ENCODE peak calls at places on chromosomes 13 and 19, in eight cellular contexts. B is IMR-90; P is right atrium auricular region; T is tibial nerve; N is endodermal cell; D is OCI-LY7; L is CD8-positive, alpha-beta T cell; Q is colonic mucosa. Z is an unnamed sample.

GRCh38 chr13:63463782-63464610 is 2048.3 kb upstream of the PCDH20 start:
- DNase-seq in L (no peak), P (no peak), D (peak; percentile 5), T (no peak), Q (no peak), N (no peak), B (no peak), Z (no peak)

GRCh38 chr19:19670070-19670551 is 1.5 kb downstream of the ZNF101 start:
- DNase-seq in P (no peak), Q (peak; percentile 17), D (no peak), L (no peak), N (peak; percentile 84), T (no peak), B (no peak), Z (no peak)

GRCh38 chr19:33520844-33521479 is 629 bp downstream of the PEPD start:
- DNase-seq in N (no peak), P (no peak), B (no peak), L (no peak), T (no peak), D (no peak), Q (peak; percentile 28), Z (no peak)

GRCh38 chr13:26605845-26606244 is 48.4 kb downstream of the WASF3 start:
- DNase-seq in T (no peak), N (peak; percentile 83), P (no peak), D (peak; percentile 21), L (no peak), Q (no peak), B (no peak), Z (no peak)

GRCh38 chr13:43074824-43075510 is 51.6 kb downstream of the DNAJC15 start:
- DNase-seq in T (no peak), Q (no peak), P (no peak), L (no peak), B (no peak), N (no peak), D (no peak), Z (no peak)

GRCh38 chr13:44448875-44449274 is 75.3 kb downstream of the SERP2 start:
- DNase-seq in N (no peak), B (no peak), L (no peak), T (no peak), Q (no peak), P (no peak), D (no peak), Z (no peak)

GRCh38 chr19:31258211-31259052 is 90.8 kb downstream of the TSHZ3 start:
- DNase-seq in P (peak; percentile 55), N (peak; percentile 61), Q (peak; percentile 5), B (no peak), T (no peak), D (no peak), L (no peak), Z (no peak)

GRCh38 chr13:110422913-110423688 is 116.0 kb downstream of the COL4A2 start:
- DNase-seq in N (no peak), T (no peak), L (no peak), P (no peak), B (no peak), Q (no peak), D (no peak), Z (no peak)

GRCh38 chr13:102825400-102825799 is 20.4 kb upstream of the ERCC5 start:
- DNase-seq in P (no peak), D (no peak), N (peak; percentile 65), B (no peak), L (no peak), Q (no peak), T (no peak), Z (no peak)

GRCh38 chr19:54607782-54608150 is 14.3 kb downstream of the LILRA1 start:
- DNase-seq in N (no peak), D (no peak), Q (no peak), P (no peak), T (no peak), L (no peak), B (no peak), Z (no peak)

GRCh38 chr13:53010374-53011105 is 18.1 kb upstream of the OLFM4 start:
- DNase-seq in D (no peak), P (no peak), B (no peak), Q (peak; percentile 80), T (peak; percentile 27), N (no peak), L (no peak), Z (no peak)

GRCh38 chr13:44120814-44121505 is 241.3 kb downstream of the LACC1 start:
- DNase-seq in P (no peak), N (no peak), B (no peak), Q (no peak), D (no peak), T (no peak), L (no peak), Z (no peak)

GRCh38 chr13:99990045-99990977 is 8.7 kb downstream of the ZIC2 start:
- DNase-seq in Q (no peak), P (peak; percentile 11), L (no peak), D (no peak), N (peak; percentile 91), T (no peak), B (no peak), Z (no peak)

GRCh38 chr13:112671359-112671758 is 18.5 kb upstream of the ATP11A start:
- DNase-seq in B (no peak), P (no peak), L (peak; percentile 13), D (no peak), Q (no peak), T (no peak), N (peak; percentile 36), Z (no peak)

GRCh38 chr13:114142640-114143490 is 10.4 kb upstream of the RASA3 start:
- DNase-seq in T (no peak), N (peak; percentile 64), P (no peak), D (peak; percentile 69), Q (peak; percentile 69), L (peak; percentile 89), B (peak; percentile 65), Z (peak; percentile 79)

GRCh38 chr13:106986687-106987434 is 418.9 kb upstream of the ARGLU1 start:
- DNase-seq in T (no peak), L (no peak), N (no peak), D (no peak), B (no peak), Q (no peak), P (no peak), Z (no peak)

DNA sequence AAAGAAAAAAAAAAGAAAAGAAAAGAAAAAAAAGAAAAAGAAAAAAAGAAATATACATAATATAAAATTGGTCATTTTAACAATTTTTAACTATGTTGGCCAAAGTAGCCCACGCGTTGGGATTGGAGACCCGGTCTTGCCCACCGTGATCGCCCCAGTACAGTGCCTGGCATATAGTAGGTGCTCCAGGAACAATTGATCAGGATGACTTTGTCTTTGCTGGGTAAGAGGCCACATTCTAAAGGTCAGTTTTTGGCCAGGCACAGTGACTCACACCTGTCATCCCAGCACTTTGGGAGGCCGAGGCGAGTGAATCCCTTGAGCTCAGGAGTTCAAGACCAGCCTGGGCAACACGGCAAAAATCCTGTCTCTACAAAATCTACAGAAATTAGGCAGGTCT is 3.8 kb upstream of the ANGPTL4 start:
- DNase-seq in D (no peak), T (no peak), L (no peak), B (no peak), N (no peak), P (no peak), Q (no peak), Z (no peak)
- H3K27ac ChIP-seq in D (no peak overlapping the region), T (no peak overlapping the region), L (no peak overlapping the region), B (no peak overlapping the region), N (no peak overlapping the region), P (no peak overlapping the region), Q (no peak overlapping the region), Z (no peak overlapping the region)

DNA sequence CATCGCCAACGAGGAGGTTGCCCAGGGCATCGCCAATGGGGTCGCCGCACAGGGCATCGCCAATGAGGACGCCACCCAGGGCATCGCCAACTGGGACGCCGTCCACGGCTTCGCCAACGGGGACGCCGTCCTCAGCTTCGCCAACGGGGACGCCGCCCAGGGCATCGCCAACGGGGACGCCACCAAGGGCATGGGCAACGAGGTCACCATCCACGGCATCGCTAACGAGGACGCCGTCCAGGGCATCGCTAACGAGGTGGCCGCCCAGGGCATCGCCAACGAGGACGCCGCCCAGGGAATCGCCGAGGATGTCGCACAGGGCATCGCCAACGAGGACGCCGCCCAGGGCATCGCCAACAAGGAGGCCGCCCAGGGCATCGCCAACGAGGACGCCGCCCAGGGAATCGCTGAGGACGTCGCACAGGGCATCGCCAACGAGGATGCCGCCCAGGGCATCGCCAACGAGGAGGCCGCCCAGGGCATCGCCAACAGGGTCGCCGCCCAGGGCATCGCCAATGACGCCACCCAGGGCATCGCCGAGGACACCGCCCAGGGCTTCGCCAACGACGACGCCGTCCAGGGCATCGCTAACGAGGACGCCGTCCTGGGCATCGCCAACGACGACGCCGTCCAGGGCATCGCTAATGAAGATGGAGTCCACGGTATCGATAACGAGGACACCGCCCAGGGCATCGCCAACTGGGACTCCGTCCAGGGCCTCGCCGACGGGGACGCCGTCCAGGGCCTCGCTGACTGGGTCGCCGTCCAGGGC is 945.7 kb downstream of the TUBA3C start:
- DNase-seq in D (no peak), B (no peak), L (no peak), N (no peak), Q (no peak), P (no peak), T (no peak), Z (no peak)
- H3K9me3 ChIP-seq in D (no peaks in the 10 kb centered on the region), B (peaks cover 33% of the 10 kb centered on the region), L (no peaks in the 10 kb centered on the region), N (peaks cover 30% of the 10 kb centered on the region), Q (no peaks in the 10 kb centered on the region), P (no peaks in the 10 kb centered on the region), T (no peaks in the 10 kb centered on the region), Z (no peaks in the 10 kb centered on the region)

GRCh38 chr19:13847033-13847899 is 29.7 kb upstream of the NANOS3 start:
- DNase-seq in D (peak; percentile 70), Q (peak; percentile 92), T (peak; percentile 90), P (peak; percentile 96), L (peak; percentile 83), B (peak; percentile 91), N (peak; percentile 96), Z (peak; percentile 76)
- TF ChIP-seq CTCF in D (no peak), Q (no peak), T (peak; percentile 46), P (peak; percentile 53), L (no peak), B (peak; percentile 18), N (peak; percentile 46), Z (peak; percentile 46)

GRCh38 chr13:21688056-21688455 is 17.2 kb downstream of the FGF9 start:
- DNase-seq in Q (no peak), D (no peak), P (no peak), B (no peak), N (no peak), L (no peak), T (no peak), Z (no peak)
- H3K27ac ChIP-seq in Q (no peak overlapping the region), D (no peak overlapping the region), P (no peak overlapping the region), B (no peak overlapping the region), N (no peak overlapping the region), L (no peak overlapping the region), T (no peak overlapping the region), Z (no peak overlapping the region)

Z was measured in CD4-positive, alpha-beta T cell.